ENCODE peak calls at places on chromosomes 3 and 15, in seven cellular contexts. Q is AG04450; N is T1000; H is stimulated activated CD8-positive, alpha-beta memory T cell treated with anti-CD3 and anti-CD28 coated beads, Interleukin-12 subunit alpha, Interleukin-12 subunit beta, amount 100 ng/mL, for 1 hour; A is hypothalamus; S is A549; B is mesendoderm. D is an unnamed sample.
A peak's percentile ranks its signal among the peaks of the same experiment; 100 is the strongest.

GRCh38 chr15:63172376-63173115 is 15.3 kb upstream of the RPS27L start:
- DNase-seq in Q (no peak), N (no peak), H (no peak), A (no peak), S (no peak), B (peak; percentile 60), D (no peak)

GRCh38 chr3:42055291-42055690 is 35.9 kb upstream of the TRAK1 start:
- DNase-seq in Q (no peak), N (no peak), H (no peak), A (no peak), S (no peak), B (no peak), D (no peak)

GRCh38 chr15:94324117-94324826 is 92.9 kb downstream of the MCTP2 start:
- DNase-seq in Q (peak; percentile 48), N (no peak), H (peak; percentile 36), A (peak; percentile 31), S (peak; percentile 62), B (peak; percentile 75), D (peak; percentile 74)

GRCh38 chr3:157499342-157499963 is 3.8 kb downstream of the VEPH1 start:
- DNase-seq in Q (no peak), N (no peak), H (no peak), A (no peak), S (peak; percentile 7), B (peak; percentile 95), D (peak; percentile 96)

GRCh38 chr3:49673131-49673714 is 928 bp upstream of the APEH start:
- DNase-seq in Q (no peak), N (no peak), H (no peak), A (no peak), S (peak; percentile 43), B (peak; percentile 51), D (peak; percentile 28)

GRCh38 chr3:50047426-50047825 is 41.3 kb upstream of the RBM5 start:
- DNase-seq in Q (no peak), N (no peak), H (no peak), A (no peak), S (no peak), B (no peak), D (peak; percentile 6)

GRCh38 chr3:128081846-128082245 is 29.6 kb downstream of the SEC61A1 start:
- DNase-seq in Q (no peak), N (no peak), H (no peak), A (no peak), S (peak; percentile 77), B (no peak), D (no peak)

GRCh38 chr15:41804920-41805666 is 22.8 kb upstream of the JMJD7 start:
- DNase-seq in Q (no peak), N (no peak), H (no peak), A (no peak), S (no peak), B (no peak), D (no peak)

GRCh38 chr3:66432767-66433521 is 67.9 kb downstream of the LRIG1 start:
- DNase-seq in Q (no peak), N (no peak), H (no peak), A (no peak), S (no peak), B (no peak), D (no peak)